ENCODE peak calls at places on chromosomes 16 and 17, in six cellular contexts. F is SK-N-SH, J is tibial nerve, L is A549, X is endothelial cell, M is heart left ventricle. S is an unnamed sample.

GRCh38 chr17:42315402-42316156 is 27.3 kb downstream of the STAT5A start:
- DNase-seq in L (no peak), F (no peak), J (no peak), X (no peak), M (no peak), S (no peak)

GRCh38 chr16:19118938-19119431 is 5.2 kb downstream of the ITPRIPL2 start:
- DNase-seq in X (no peak), J (peak; percentile 57), L (peak; percentile 82), F (no peak), M (peak; percentile 69), S (no peak)

GRCh38 chr17:76437467-76438402 is 15.2 kb downstream of the UBE2O start:
- DNase-seq in J (no peak), F (no peak), X (no peak), L (no peak), M (no peak), S (no peak)

GRCh38 chr17:78268960-78269892 is 37.8 kb downstream of the TMEM235 start:
- DNase-seq in X (no peak), L (no peak), M (no peak), F (peak; percentile 83), J (no peak), S (no peak)

GRCh38 chr16:4232541-4233386 is 9.1 kb downstream of the SRL start:
- DNase-seq in L (no peak), J (no peak), M (peak; percentile 43), X (no peak), F (no peak), S (no peak)

GRCh38 chr16:1980026-1980769 is 1.1 kb downstream of the NOXO1 start:
- DNase-seq in X (no peak), M (no peak), L (no peak), F (no peak), J (no peak), S (no peak)

GRCh38 chr17:12712941-12713340 is 47.3 kb downstream of the MYOCD start:
- DNase-seq in J (peak; percentile 59), F (no peak), M (no peak), X (no peak), L (no peak), S (no peak)

GRCh38 chr16:19186403-19186802 is 18.4 kb downstream of the SYT17 start:
- DNase-seq in X (no peak), F (no peak), L (no peak), J (no peak), M (no peak), S (no peak)

GRCh38 chr17:63841350-63842172 is 924 bp downstream of the SMARCD2 start:
- DNase-seq in F (peak; percentile 89), X (peak; percentile 40), L (no peak), J (peak; percentile 54), M (peak; percentile 72), S (no peak)

GRCh38 chr16:46658925-46659324 is 30.1 kb downstream of the VPS35 start:
- DNase-seq in M (peak; percentile 36), F (no peak), J (peak; percentile 14), X (no peak), L (no peak), S (no peak)

GRCh38 chr16:66515543-66516171 is 34.3 kb downstream of the TK2 start:
- DNase-seq in L (peak; percentile 44), F (no peak), M (no peak), X (peak; percentile 31), J (no peak), S (no peak)

GRCh38 chr17:1168537-1169234 is 11.1 kb downstream of the ABR start:
- DNase-seq in F (peak; percentile 52), M (no peak), L (no peak), X (no peak), J (no peak), S (no peak)

GRCh38 chr17:30590086-30590485 is 112.9 kb downstream of the GOSR1 start:
- DNase-seq in X (no peak), F (no peak), J (no peak), M (no peak), L (no peak), S (no peak)

GRCh38 chr17:20010099-20010863 is 1.1 kb downstream of the SPECC1 start:
- DNase-seq in M (no peak), J (peak; percentile 43), X (peak; percentile 29), L (peak; percentile 65), F (peak; percentile 64), S (no peak)

GRCh38 chr17:64496348-64496785 is 487 bp downstream of the POLG2 start:
- DNase-seq in X (no peak), J (no peak), L (no peak), F (no peak), M (no peak), S (no peak)

GRCh38 chr17:48093341-48094045 is 7.8 kb downstream of the CBX1 start:
- DNase-seq in M (no peak), F (no peak), X (no peak), J (no peak), L (no peak), S (no peak)

GRCh38 chr16:79717324-79717848 is 116.8 kb upstream of the MAF start:
- DNase-seq in J (no peak), X (no peak), L (no peak), F (peak; percentile 62), M (no peak), S (no peak)

GRCh38 chr17:37019745-37020129 is 71.0 kb downstream of the AATF start:
- DNase-seq in L (no peak), X (no peak), J (no peak), F (no peak), M (no peak), S (no peak)

GRCh38 chr17:45116434-45117016 is 15.8 kb downstream of the PLCD3 start:
- DNase-seq in F (peak; percentile 92), J (no peak), L (no peak), M (no peak), X (no peak), S (no peak)

GRCh38 chr17:33970271-33970670 is 284.8 kb upstream of the CCL2 start:
- DNase-seq in X (no peak), F (no peak), J (no peak), M (no peak), L (no peak), S (no peak)

GRCh38 chr17:56112086-56112485 is 41.2 kb upstream of the ANKFN1 start:
- DNase-seq in F (no peak), J (no peak), X (no peak), M (no peak), L (no peak), S (no peak)

GRCh38 chr17:62188713-62189112 is 123.6 kb upstream of the MED13 start:
- DNase-seq in L (peak; percentile 45), J (no peak), M (no peak), X (no peak), F (no peak), S (no peak)

GRCh38 chr16:87541004-87541881 is 48.4 kb upstream of the ZCCHC14 start:
- DNase-seq in L (no peak), J (no peak), F (peak; percentile 51), X (no peak), M (peak; percentile 73), S (no peak)

GRCh38 chr16:89842471-89843408 is 14.5 kb downstream of the SPIRE2 start:
- DNase-seq in L (no peak), F (peak; percentile 88), X (no peak), M (peak; percentile 63), J (no peak), S (no peak)

GRCh38 chr16:13113786-13114185 is 212.4 kb downstream of the SHISA9 start:
- DNase-seq in X (no peak), M (no peak), L (no peak), F (no peak), J (no peak), S (no peak)

GRCh38 chr17:33328129-33328528 is 35.0 kb upstream of the ASIC2 start:
- DNase-seq in X (peak; percentile 47), F (no peak), M (no peak), J (no peak), L (no peak), S (peak; percentile 37)

GRCh38 chr17:50642722-50643656 is 8.3 kb downstream of the ABCC3 start:
- DNase-seq in X (no peak), L (no peak), M (no peak), J (no peak), F (no peak), S (no peak)

GRCh38 chr17:81733507-81734404 is 21.7 kb downstream of the SLC25A10 start:
- DNase-seq in F (peak; percentile 100), X (peak; percentile 85), M (peak; percentile 87), J (peak; percentile 77), L (peak; percentile 100), S (peak; percentile 75)
- TF ChIP-seq CTCF in F (peak; percentile 96), X (peak; percentile 81), M (peak; percentile 93), J (peak; percentile 95), L (peak; percentile 97), S (peak; percentile 91)

GRCh38 chr16:20568404-20568803 is 7.8 kb downstream of the ACSM2B start:
- DNase-seq in J (no peak), M (no peak), X (no peak), F (no peak), L (no peak), S (no peak)

GRCh38 chr16:20566864-20567263 is 9.3 kb downstream of the ACSM2B start:
- DNase-seq in M (no peak), X (no peak), F (no peak), L (no peak), J (no peak), S (no peak)
- TF ChIP-seq CTCF in M (no peak), X (no peak), F (no peak), L (no peak), J (no peak), S (no peak)

GRCh38 chr17:40068917-40069750 is 6.4 kb downstream of the THRA start:
- DNase-seq in L (no peak), J (peak; percentile 94), F (peak; percentile 76), M (peak; percentile 92), X (no peak), S (no peak)

GRCh38 chr17:40070895-40071719 is 8.3 kb downstream of the THRA start:
- DNase-seq in F (no peak), M (peak; percentile 82), X (no peak), J (peak; percentile 50), L (no peak), S (no peak)

GRCh38 chr17:40068584-40068916 is 5.8 kb downstream of the THRA start:
- DNase-seq in J (no peak), M (no peak), F (no peak), L (no peak), X (no peak), S (no peak)

GRCh38 chr17:40070644-40070894 is 7.8 kb downstream of the THRA start:
- DNase-seq in L (no peak), F (no peak), M (peak; percentile 27), J (no peak), X (no peak), S (no peak)

GRCh38 chr17:40069751-40070643 is 7.2 kb downstream of the THRA start:
- DNase-seq in L (peak; percentile 60), J (peak; percentile 50), M (peak; percentile 56), X (no peak), F (peak; percentile 52), S (no peak)
- TF ChIP-seq CTCF in L (peak; percentile 32), J (peak; percentile 41), M (peak; percentile 39), X (peak; percentile 10), F (peak; percentile 45), S (no peak)

DNA sequence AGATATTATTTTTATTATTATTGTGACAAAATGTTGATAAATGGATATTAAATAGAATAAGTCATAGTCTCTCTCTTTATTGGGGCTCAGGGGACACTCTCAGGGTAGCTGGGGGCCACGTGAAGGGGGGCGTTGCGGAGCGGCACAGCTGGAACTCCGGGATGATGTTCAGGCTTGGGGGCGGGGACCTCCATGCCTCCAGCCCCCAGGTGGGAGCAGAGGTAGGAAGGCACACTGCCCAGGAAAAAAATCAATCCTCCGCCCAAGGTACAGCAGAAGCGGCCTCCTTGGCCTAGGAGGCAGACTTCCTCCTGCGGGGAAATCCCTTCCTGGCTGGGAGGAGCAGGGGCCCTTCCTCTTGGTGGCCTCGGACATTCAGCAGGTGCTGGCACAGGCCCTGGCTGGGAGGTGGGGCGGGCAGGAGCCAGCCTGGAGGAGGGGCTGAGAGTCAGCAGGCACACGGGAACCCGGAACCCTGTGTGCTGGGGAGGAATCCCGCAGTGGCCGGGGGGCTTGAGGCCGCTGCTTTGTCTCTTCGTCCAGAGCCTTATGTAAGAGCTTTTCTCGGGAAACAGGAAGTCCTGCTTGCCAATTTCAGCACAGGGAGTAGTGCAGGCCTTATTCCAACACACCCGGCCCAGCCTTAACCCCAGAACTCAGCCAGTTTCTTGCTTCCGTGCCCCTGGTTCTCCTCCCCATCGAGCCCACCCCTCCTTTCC is 566 bp upstream of the TNFSF13 start:
- DNase-seq in F (peak; percentile 82), L (no peak), X (peak; percentile 66), J (peak; percentile 73), M (peak; percentile 90), S (no peak)
- TF ChIP-seq CTCF in F (no peak), L (no peak), X (no peak), J (peak; percentile 5), M (no peak), S (no peak)

S was measured in progenitor cell of endocrine pancreas.